ENCODE peak calls at places on chromosomes 16 and 17, in nine cellular contexts. W is CD4-positive, CD25-positive, alpha-beta regulatory T cell; E is HFF-Myc; O is CD4-positive, alpha-beta T cell; G is AG04450; R is astrocyte of the hippocampus; J is colonic mucosa; P is COR-L47; Y is amygdala. M is an unnamed sample.

GRCh38 chr16:30775381-30776099 is 11.5 kb downstream of the ZNF629 start:
- DNase-seq in Y (peak; percentile 66), P (peak; percentile 71), W (peak; percentile 30), R (peak; percentile 93), E (peak; percentile 67), O (peak; percentile 53), J (peak; percentile 91), G (no peak), M (peak; percentile 26)

GRCh38 chr16:70608516-70608915 is 37.8 kb upstream of the IL34 start:
- DNase-seq in O (no peak), E (no peak), R (no peak), P (no peak), G (no peak), W (no peak), J (no peak), Y (no peak), M (no peak)

GRCh38 chr17:67050476-67051154 is 6.3 kb downstream of the CACNG1 start:
- DNase-seq in Y (no peak), J (no peak), R (no peak), G (no peak), O (no peak), W (no peak), P (no peak), E (no peak), M (no peak)

GRCh38 chr17:57707892-57708291 is 37.2 kb downstream of the CCDC182 start:
- DNase-seq in P (peak; percentile 33), W (no peak), G (no peak), Y (no peak), E (no peak), R (no peak), O (no peak), J (no peak), M (no peak)

GRCh38 chr17:41420134-41420533 is 4.3 kb downstream of the KRT37 start:
- DNase-seq in G (no peak), W (no peak), J (no peak), P (no peak), R (peak; percentile 50), Y (no peak), O (no peak), E (no peak), M (no peak)

GRCh38 chr17:21025446-21025845 is 17.4 kb downstream of the USP22 start:
- DNase-seq in J (no peak), Y (no peak), O (no peak), P (no peak), G (no peak), W (no peak), R (peak; percentile 43), E (no peak), M (no peak)

GRCh38 chr16:67240506-67240905 is 6.8 kb downstream of the FHOD1 start:
- DNase-seq in P (no peak), E (no peak), R (peak; percentile 34), J (no peak), W (no peak), G (no peak), Y (no peak), O (no peak), M (no peak)

GRCh38 chr17:42844761-42845555 is 578 bp downstream of the AOC2 start:
- DNase-seq in P (no peak), E (no peak), O (no peak), R (no peak), W (no peak), J (no peak), Y (no peak), G (no peak), M (no peak)

GRCh38 chr17:54256530-54256929 is 433.8 kb downstream of the KIF2B start:
- DNase-seq in W (no peak), J (no peak), P (no peak), G (no peak), E (no peak), R (no peak), Y (no peak), O (no peak), M (no peak)

GRCh38 chr16:31052131-31052530 is 18.8 kb downstream of the STX4 start:
- DNase-seq in G (peak; percentile 77), E (peak; percentile 90), Y (no peak), W (no peak), P (no peak), O (no peak), R (peak; percentile 61), J (no peak), M (no peak)

M was measured in T-helper 22 cell.